ENCODE peak calls at places on chromosomes 12 and 14, in five cellular contexts. S is anterior cingulate cortex; O is activated CD4-positive, alpha-beta T cell treated with anti-CD3 and anti-CD28 coated beads for 4 hours; C is fibroblast of pulmonary artery; N is midbrain. L is an unnamed sample.

GRCh38 chr12:69900720-69901131 is 75.7 kb downstream of the MYRFL start:
- DNase-seq in S (peak), O (peak), C (peak), N (peak), L (peak)

GRCh38 chr12:123223241-123223668 is 9.7 kb downstream of the MPHOSPH9 start:
- DNase-seq in S (no peak), O (peak), C (no peak), N (no peak), L (no peak)

GRCh38 chr14:54194501-54194900 is 202.3 kb upstream of the CDKN3 start:
- DNase-seq in S (no peak), O (no peak), C (peak), N (no peak), L (no peak)

GRCh38 chr14:64391986-64392385 is 3.8 kb downstream of the MTHFD1 start:
- DNase-seq in S (no peak), O (no peak), C (no peak), N (no peak), L (no peak)

GRCh38 chr12:6697584-6698351 is 2.8 kb downstream of the PIANP start:
- DNase-seq in S (peak), O (no peak), C (peak), N (no peak), L (peak)

GRCh38 chr14:20118795-20119194 is 8.3 kb downstream of the OR4K17 start:
- DNase-seq in S (no peak), O (no peak), C (no peak), N (no peak), L (no peak)

GRCh38 chr12:123657211-123657610 is 13.7 kb upstream of the TCTN2 start:
- DNase-seq in S (no peak), O (no peak), C (no peak), N (no peak), L (no peak)

GRCh38 chr14:65115615-65116014 is 13.3 kb upstream of the MAX start:
- DNase-seq in S (no peak), O (no peak), C (no peak), N (no peak), L (no peak)

GRCh38 chr12:6262211-6262610 is 48.3 kb upstream of the PLEKHG6 start:
- DNase-seq in S (no peak), O (no peak), C (no peak), N (no peak), L (no peak)

GRCh38 chr14:53842938-53843337 is 113.7 kb downstream of the BMP4 start:
- DNase-seq in S (no peak), O (no peak), C (peak), N (no peak), L (peak)

L was measured in lung microvascular endothelial cell.